ENCODE peak calls at places on chromosomes 12 and 14, in ten cellular contexts. Q is fibroblast of lung, C is left lung, R is right atrium auricular region, Y is left ventricle myocardium inferior, H is IMR-90, O is Peyer's patch, J is suprapubic skin, V is tibial artery, E is gastrocnemius medialis. K is an unnamed sample.

GRCh38 chr14:35369701-35370191 is 34.8 kb downstream of the NFKBIA start:
- DNase-seq in E (no peak), C (no peak), Y (no peak), J (no peak), H (no peak), R (no peak), Q (peak), O (no peak), V (no peak), K (no peak)

GRCh38 chr12:32305163-32305562 is 94.2 kb upstream of the FGD4 start:
- DNase-seq in O (no peak), H (peak), E (no peak), C (no peak), V (no peak), J (no peak), Y (no peak), Q (no peak), R (no peak), K (no peak)

GRCh38 chr14:102500190-102500661 is 9.3 kb downstream of the ANKRD9 start:
- DNase-seq in H (peak), O (no peak), J (peak), C (peak), V (peak), E (peak), Q (peak), R (peak), Y (peak), K (no peak)

GRCh38 chr12:114213055-114213561 is 192.8 kb downstream of the TBX5 start:
- DNase-seq in E (no peak), Y (peak), V (no peak), H (no peak), C (no peak), O (no peak), Q (no peak), J (no peak), R (no peak), K (peak)

GRCh38 chr12:110538869-110539622 is 36.9 kb downstream of the RAD9B start:
- DNase-seq in E (peak), H (no peak), J (no peak), Q (no peak), Y (no peak), V (no peak), R (no peak), C (no peak), O (no peak), K (no peak)

GRCh38 chr14:30330452-30330851 is 228.5 kb upstream of the G2E3 start:
- DNase-seq in E (no peak), J (no peak), Y (no peak), C (no peak), V (no peak), O (no peak), Q (no peak), R (no peak), H (no peak), K (no peak)

GRCh38 chr12:127548123-127548553 is 718.8 kb upstream of the TMEM132C start:
- DNase-seq in E (no peak), J (no peak), O (no peak), Y (no peak), C (no peak), V (no peak), H (peak), R (no peak), Q (peak), K (no peak)

GRCh38 chr12:119748512-119748911 is 80.6 kb downstream of the PRKAB1 start:
- DNase-seq in Y (no peak), Q (peak), C (no peak), E (no peak), H (no peak), J (no peak), O (no peak), R (no peak), V (no peak), K (no peak)

GRCh38 chr14:89773644-89774316 is 180.8 kb downstream of the EFCAB11 start:
- DNase-seq in Q (peak), O (peak), H (peak), J (no peak), Y (peak), V (no peak), C (peak), R (no peak), E (no peak), K (no peak)

GRCh38 chr14:68111733-68112270 is 292.2 kb downstream of the RAD51B start:
- DNase-seq in Y (no peak), E (no peak), O (no peak), C (no peak), V (no peak), R (no peak), J (no peak), H (no peak), Q (no peak), K (no peak)

GRCh38 chr14:81625343-81625742 is 91.7 kb upstream of the SEL1L start:
- DNase-seq in O (no peak), E (no peak), V (no peak), Y (no peak), Q (no peak), J (no peak), H (no peak), C (no peak), R (no peak), K (no peak)

GRCh38 chr12:57476162-57476992 is 3.3 kb downstream of the ARHGAP9 start:
- DNase-seq in J (no peak), Q (no peak), V (no peak), Y (no peak), R (no peak), H (no peak), C (peak), O (peak), E (no peak), K (no peak)

GRCh38 chr12:31297572-31298509 is 28.1 kb downstream of the SINHCAF start:
- DNase-seq in O (no peak), E (no peak), V (no peak), J (no peak), H (no peak), Y (no peak), C (no peak), R (no peak), Q (no peak), K (no peak)

GRCh38 chr12:115020091-115020490 is 336.1 kb upstream of the TBX3 start:
- DNase-seq in H (no peak), R (no peak), O (no peak), E (no peak), C (no peak), V (no peak), Y (no peak), Q (no peak), J (no peak), K (no peak)

GRCh38 chr14:36767603-36768281 is 106.1 kb downstream of the PAX9 start:
- DNase-seq in O (no peak), C (no peak), J (no peak), Y (no peak), H (no peak), V (no peak), E (no peak), R (no peak), Q (peak), K (no peak)

GRCh38 chr12:11705010-11705409 is 55.5 kb downstream of the ETV6 start:
- DNase-seq in Y (no peak), C (no peak), O (no peak), Q (peak), V (no peak), H (peak), J (no peak), E (no peak), R (peak), K (no peak)

GRCh38 chr12:68613209-68613904 is 2.7 kb downstream of the RAP1B start:
- DNase-seq in J (no peak), V (no peak), O (no peak), Y (no peak), E (no peak), Q (no peak), H (no peak), C (no peak), R (no peak), K (no peak)

GRCh38 chr12:103301642-103302620 is 193.8 kb downstream of the C12orf42 start:
- DNase-seq in V (no peak), H (no peak), J (no peak), Q (no peak), Y (no peak), O (no peak), C (no peak), E (no peak), R (no peak), K (no peak)

GRCh38 chr12:47270782-47271664 is 191.3 kb upstream of the AMIGO2 start:
- DNase-seq in O (no peak), V (no peak), C (no peak), Y (no peak), E (no peak), H (peak), R (no peak), Q (peak), J (no peak), K (no peak)

GRCh38 chr14:45757655-45758054 is 504.7 kb upstream of the MIS18BP1 start:
- DNase-seq in V (no peak), O (no peak), C (no peak), Q (no peak), E (no peak), H (no peak), J (no peak), R (no peak), Y (no peak), K (no peak)

GRCh38 chr12:72632286-72632685 is 360.1 kb downstream of the TRHDE start:
- DNase-seq in R (no peak), E (no peak), J (no peak), V (no peak), Y (no peak), C (no peak), Q (peak), O (no peak), H (peak), K (no peak)

GRCh38 chr12:55736780-55737580 is 5.9 kb upstream of the GDF11 start:
- DNase-seq in R (no peak), Y (peak), H (peak), V (peak), O (peak), Q (peak), C (peak), J (peak), E (no peak), K (peak)

GRCh38 chr14:32824195-32824594 is 114.5 kb upstream of the NPAS3 start:
- DNase-seq in C (no peak), R (no peak), Y (no peak), O (no peak), V (no peak), Q (no peak), J (no peak), E (no peak), H (no peak), K (no peak)

GRCh38 chr12:116520801-116521471 is 38.2 kb upstream of the MAP1LC3B2 start:
- DNase-seq in V (no peak), E (no peak), C (no peak), Q (peak), O (no peak), H (peak), J (peak), Y (no peak), R (no peak), K (no peak)

GRCh38 chr12:65885716-65886115 is 61.4 kb downstream of the HMGA2 start:
- DNase-seq in O (no peak), C (no peak), V (no peak), H (no peak), J (no peak), Y (no peak), E (no peak), R (no peak), Q (no peak), K (no peak)

GRCh38 chr14:23539209-23539866 is 12.2 kb downstream of the ZFHX2 start:
- DNase-seq in Y (no peak), R (no peak), O (no peak), H (peak), J (no peak), C (no peak), Q (no peak), V (no peak), E (no peak), K (no peak)

GRCh38 chr12:119096429-119097202 is 82.1 kb upstream of the HSPB8 start:
- DNase-seq in C (no peak), R (no peak), Q (no peak), V (no peak), J (no peak), H (no peak), O (no peak), E (no peak), Y (no peak), K (peak)

GRCh38 chr12:106584104-106585064 is 1.6 kb downstream of the RFX4 start:
- DNase-seq in J (no peak), C (no peak), O (no peak), E (no peak), Y (no peak), R (no peak), H (no peak), Q (no peak), V (no peak), K (no peak)

GRCh38 chr12:86950043-86950838 is 694.0 kb upstream of the MGAT4C start:
- DNase-seq in Q (no peak), O (no peak), H (no peak), V (no peak), R (no peak), E (no peak), J (no peak), C (no peak), Y (no peak), K (no peak)

GRCh38 chr12:13293086-13293485 is 96.6 kb downstream of the EMP1 start:
- DNase-seq in Y (no peak), Q (peak), H (peak), E (no peak), O (no peak), R (no peak), C (no peak), J (no peak), V (no peak), K (no peak)

GRCh38 chr14:83975435-83976222 is 1554.3 kb upstream of the FLRT2 start:
- DNase-seq in J (no peak), O (no peak), Y (peak), H (peak), R (no peak), C (no peak), V (no peak), Q (no peak), E (no peak), K (no peak)

GRCh38 chr12:60101715-60102114 is 505.9 kb downstream of the SLC16A7 start:
- DNase-seq in Q (peak), Y (no peak), J (no peak), C (no peak), R (no peak), E (no peak), V (no peak), O (no peak), H (peak), K (no peak)

GRCh38 chr14:34665785-34666425 is 36.0 kb upstream of the SNX6 start:
- DNase-seq in H (peak), J (no peak), V (no peak), O (no peak), Q (peak), E (peak), C (peak), R (no peak), Y (no peak), K (no peak)

DNA sequence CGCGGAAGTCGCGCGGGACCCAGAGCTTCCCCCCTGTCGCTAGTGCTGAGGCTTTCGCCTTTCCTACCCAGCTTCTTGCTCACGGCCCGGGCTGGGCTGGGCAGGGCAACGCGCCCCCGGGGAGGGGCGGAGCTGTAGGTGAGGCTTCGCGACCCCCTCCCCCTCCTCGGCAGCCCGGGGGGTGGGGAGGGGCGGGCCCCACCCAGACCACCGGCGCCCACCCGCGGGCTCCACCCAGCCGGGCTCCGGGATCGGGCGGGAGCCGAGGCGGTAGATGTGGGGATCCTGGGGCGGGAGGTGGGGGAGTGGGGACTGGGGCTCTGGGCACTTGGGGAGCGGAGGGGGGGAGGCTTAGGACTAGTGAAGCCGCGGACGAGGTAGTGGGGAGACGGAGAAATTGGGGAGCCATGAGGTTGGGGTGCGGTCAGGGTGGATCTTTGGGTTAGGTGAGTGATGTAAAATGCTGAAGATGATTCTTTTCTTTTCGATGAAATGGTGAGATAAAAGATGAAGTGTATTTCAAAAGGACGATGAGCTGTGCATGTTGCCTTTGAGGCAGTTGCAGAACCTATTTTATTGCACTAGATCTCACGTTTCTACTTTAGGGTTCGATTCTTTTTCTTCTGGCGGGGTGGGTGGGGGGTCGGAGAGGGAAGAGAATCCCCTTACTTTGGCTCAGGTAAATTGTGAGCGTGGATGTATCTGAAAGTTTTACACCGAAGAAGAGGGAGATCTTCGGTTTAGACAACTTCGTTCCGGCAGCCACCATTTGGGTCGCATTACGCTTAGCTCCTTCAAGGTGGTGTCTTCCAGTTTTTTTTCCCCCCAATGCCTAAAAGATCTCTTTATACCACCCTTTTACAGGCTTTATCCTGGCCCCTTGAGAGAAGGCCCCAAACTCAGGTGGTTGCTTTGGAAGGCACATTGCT is 591 bp downstream of the ERC1 start:
- DNase-seq in Q (no peak), O (no peak), Y (no peak), V (peak), H (peak), R (no peak), E (no peak), J (peak), C (no peak), K (no peak)
- H3K27ac ChIP-seq in Q (peak), O (peak), Y (peak), V (peak), H (peak), R (peak), E (peak), J (peak), C (peak), K (peak)

DNA sequence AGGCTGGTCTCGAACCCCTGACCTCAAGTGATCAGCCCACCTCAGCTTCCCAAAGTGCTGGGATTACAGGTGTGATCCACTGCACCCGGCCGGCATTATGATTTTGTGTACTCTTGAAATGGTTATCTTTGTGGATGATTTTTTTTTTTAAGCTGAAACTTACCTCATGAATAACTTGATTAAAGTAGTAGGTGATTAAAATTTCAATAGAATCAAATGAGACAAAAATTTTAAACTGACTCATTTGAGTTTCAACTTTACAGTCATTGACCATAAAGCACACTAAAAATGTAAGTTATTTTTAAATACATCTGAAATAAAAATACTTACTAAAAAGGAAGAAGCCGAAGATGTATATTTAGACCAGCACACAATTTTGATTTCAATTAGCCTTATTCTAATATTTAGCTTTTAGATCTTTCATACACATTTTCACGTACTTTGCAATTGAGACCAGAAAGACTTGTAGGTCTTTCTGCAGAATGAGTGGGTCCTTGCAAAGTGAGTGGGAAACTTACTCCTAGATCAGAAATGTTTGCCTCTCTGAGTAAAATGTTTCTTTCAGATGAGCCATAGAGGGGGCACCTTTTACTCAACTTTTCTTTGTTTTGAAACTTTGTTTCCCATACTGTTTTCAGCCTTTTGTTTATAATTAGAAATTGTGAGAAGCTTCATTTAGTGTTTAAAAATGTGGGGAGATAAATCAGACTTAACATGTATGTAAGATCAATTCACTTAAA is 34.2 kb downstream of the TMPO start:
- DNase-seq in V (no peak), R (no peak), Q (no peak), Y (no peak), J (no peak), E (no peak), O (no peak), C (no peak), H (no peak), K (no peak)
- H3K4me3 ChIP-seq in V (no peak), R (no peak), Q (no peak), Y (no peak), J (no peak), E (no peak), O (no peak), C (no peak), H (no peak), K (no peak)

GRCh38 chr12:455821-456220 is 3.9 kb upstream of the B4GALNT3 start:
- DNase-seq in R (no peak), Q (no peak), Y (no peak), V (no peak), J (no peak), O (no peak), C (no peak), H (no peak), E (no peak), K (no peak)

GRCh38 chr12:450438-450837 is 9.3 kb upstream of the B4GALNT3 start:
- DNase-seq in R (no peak), C (no peak), H (no peak), E (no peak), Y (no peak), O (no peak), Q (no peak), J (no peak), V (no peak), K (no peak)

GRCh38 chr12:457676-458075 is 2.1 kb upstream of the B4GALNT3 start:
- DNase-seq in C (no peak), H (no peak), V (no peak), Q (no peak), J (no peak), R (no peak), E (no peak), O (no peak), Y (no peak), K (no peak)

GRCh38 chr12:449203-449602 is 10.5 kb upstream of the B4GALNT3 start:
- DNase-seq in J (no peak), E (no peak), Y (no peak), C (no peak), Q (no peak), O (no peak), R (no peak), H (no peak), V (no peak), K (no peak)

DNA sequence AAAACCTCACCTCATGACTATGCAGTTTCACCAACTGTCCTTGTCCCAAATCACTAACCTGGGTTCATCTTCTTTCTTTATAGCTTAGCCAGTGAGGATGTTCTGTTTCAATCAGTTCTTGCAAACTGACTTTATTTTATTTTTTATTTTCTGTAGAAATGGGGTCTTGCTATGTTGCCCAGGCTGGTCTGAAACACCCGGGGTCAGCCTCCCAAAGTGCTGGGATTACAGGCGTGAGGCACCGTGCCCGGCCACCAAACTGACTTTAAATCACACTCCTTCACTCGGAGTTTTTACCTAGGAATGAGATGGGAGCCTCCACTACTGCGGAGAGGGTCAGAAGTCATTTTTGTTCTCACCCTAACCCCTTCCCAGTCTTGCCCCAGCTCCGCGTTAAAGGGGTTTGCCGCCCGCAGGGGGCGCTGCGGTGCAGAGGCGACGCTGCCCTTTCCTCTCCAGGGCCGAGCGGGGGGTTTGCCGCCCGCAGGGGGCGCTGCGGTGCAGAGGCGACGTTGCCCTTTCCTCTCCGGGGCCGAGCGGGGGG is 7.0 kb upstream of the B4GALNT3 start:
- DNase-seq in E (no peak), Q (no peak), J (no peak), C (peak), R (no peak), Y (no peak), H (no peak), V (no peak), O (no peak), K (no peak)
- TF ChIP-seq CTCF in E (peak), Q (no peak), J (no peak), C (no peak), R (no peak), Y (no peak), H (no peak), V (peak), O (no peak), K (no peak)

DNA sequence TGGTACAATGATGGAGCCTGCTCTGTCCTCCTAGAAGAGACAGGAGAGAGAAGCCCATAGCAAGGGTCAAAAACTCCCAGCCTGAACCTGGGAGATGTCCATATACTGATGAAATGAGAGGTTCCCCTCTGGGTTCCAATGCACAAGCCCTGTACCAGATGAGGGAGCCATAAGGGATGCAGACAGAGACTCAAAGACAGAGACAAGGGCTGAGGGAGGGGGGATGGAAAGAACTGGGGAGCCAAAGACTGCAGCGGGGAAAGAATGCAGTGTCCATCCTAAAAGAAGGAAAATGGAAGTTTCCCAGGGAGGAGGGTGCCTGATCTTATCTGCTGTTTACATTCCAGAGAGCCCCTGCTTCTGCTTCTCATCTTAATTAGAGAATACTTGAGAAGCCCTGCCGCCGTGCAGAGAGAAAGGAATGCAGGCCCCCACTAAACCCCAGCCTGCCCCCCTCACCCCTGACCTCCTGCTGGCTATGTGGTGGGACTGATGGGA is 27.7 kb downstream of the KRT18 start:
- DNase-seq in E (no peak), R (no peak), J (no peak), V (no peak), Y (no peak), Q (peak), O (no peak), C (no peak), H (peak), K (no peak)
- H3K27ac ChIP-seq in E (no peak), R (no peak), J (no peak), V (no peak), Y (no peak), Q (no peak), O (no peak), C (no peak), H (peak), K (no peak)

K was measured in dorsolateral prefrontal cortex.